ENCODE peak calls at places on chromosomes 13 and 19, in five cellular contexts. One of them, this sample, is unnamed.
A peak's percentile ranks its signal among the peaks of the same experiment; 100 is the strongest.

GRCh38 chr13:50128406-50129048 is 113.3 kb downstream of the KCNRG start:
- DNase-seq in A549: no peak
- DNase-seq in stomach: no peak
- DNase-seq in K562: no peak
- DNase-seq in transverse colon: no peak
- DNase-seq in this sample: no peak

GRCh38 chr19:20179946-20180345 is 12.9 kb downstream of the ZNF486 start:
- DNase-seq in stomach: no peak
- DNase-seq in K562: no peak
- DNase-seq in A549: no peak
- DNase-seq in transverse colon: no peak
- DNase-seq in this sample: no peak

GRCh38 chr13:40600145-40600751 is 66.2 kb downstream of the FOXO1 start:
- DNase-seq in transverse colon: no peak
- DNase-seq in stomach: no peak
- DNase-seq in K562: no peak
- DNase-seq in A549: no peak
- DNase-seq in this sample: no peak

GRCh38 chr13:44719857-44720671 is 143.9 kb upstream of the TSC22D1 start:
- DNase-seq in K562: no peak
- DNase-seq in stomach: no peak
- DNase-seq in transverse colon: no peak
- DNase-seq in A549: peak; percentile 22
- DNase-seq in this sample: no peak

GRCh38 chr19:9940778-9941177 is 4.5 kb upstream of the OLFM2 start:
- DNase-seq in stomach: no peak
- DNase-seq in A549: no peak
- DNase-seq in transverse colon: no peak
- DNase-seq in K562: no peak
- DNase-seq in this sample: no peak

GRCh38 chr19:38528213-38528755 is 89.5 kb downstream of the MAP4K1 start:
- DNase-seq in K562: no peak
- DNase-seq in transverse colon: no peak
- DNase-seq in stomach: no peak
- DNase-seq in A549: peak; percentile 54
- DNase-seq in this sample: no peak

GRCh38 chr13:27037571-27037970 is 134.0 kb downstream of the USP12 start:
- DNase-seq in stomach: no peak
- DNase-seq in K562: no peak
- DNase-seq in transverse colon: no peak
- DNase-seq in A549: no peak
- DNase-seq in this sample: no peak

GRCh38 chr13:51666316-51666715 is 82.1 kb downstream of the WDFY2 start:
- DNase-seq in A549: no peak
- DNase-seq in transverse colon: no peak
- DNase-seq in K562: no peak
- DNase-seq in stomach: no peak
- DNase-seq in this sample: no peak

GRCh38 chr13:42836930-42837329 is 55.5 kb downstream of the FAM216B start:
- DNase-seq in A549: peak; percentile 9
- DNase-seq in K562: no peak
- DNase-seq in transverse colon: peak; percentile 12
- DNase-seq in stomach: no peak
- DNase-seq in this sample: no peak

GRCh38 chr19:9862897-9863296 is 27.8 kb downstream of the PIN1 start:
- DNase-seq in K562: no peak
- DNase-seq in stomach: no peak
- DNase-seq in transverse colon: no peak
- DNase-seq in A549: no peak
- DNase-seq in this sample: no peak

GRCh38 chr13:94595006-94595942 is 678 bp downstream of the TGDS start:
- DNase-seq in transverse colon: peak; percentile 29
- DNase-seq in K562: peak; percentile 30
- DNase-seq in A549: no peak
- DNase-seq in stomach: peak; percentile 34
- DNase-seq in this sample: no peak

GRCh38 chr13:97403893-97404683 is 29.9 kb upstream of the RAP2A start:
- DNase-seq in A549: no peak
- DNase-seq in stomach: no peak
- DNase-seq in transverse colon: no peak
- DNase-seq in K562: no peak
- DNase-seq in this sample: no peak

GRCh38 chr13:100573121-100573520 is 15.5 kb downstream of the GGACT start:
- DNase-seq in A549: peak; percentile 80
- DNase-seq in stomach: peak; percentile 82
- DNase-seq in transverse colon: peak; percentile 78
- DNase-seq in K562: peak; percentile 84
- DNase-seq in this sample: no peak

GRCh38 chr13:44449999-44450821 is 76.6 kb downstream of the SERP2 start:
- DNase-seq in K562: no peak
- DNase-seq in stomach: no peak
- DNase-seq in transverse colon: no peak
- DNase-seq in A549: no peak
- DNase-seq in this sample: no peak

GRCh38 chr19:12647490-12648071 is 19.0 kb downstream of the MAN2B1 start:
- DNase-seq in stomach: peak; percentile 82
- DNase-seq in A549: no peak
- DNase-seq in K562: peak; percentile 78
- DNase-seq in transverse colon: peak; percentile 83
- DNase-seq in this sample: peak; percentile 78

GRCh38 chr19:6948884-6949283 is 61.5 kb downstream of the ADGRE1 start:
- DNase-seq in stomach: no peak
- DNase-seq in transverse colon: no peak
- DNase-seq in A549: no peak
- DNase-seq in K562: no peak
- DNase-seq in this sample: no peak

GRCh38 chr19:29687897-29688728 is 22.9 kb downstream of the PLEKHF1 start:
- DNase-seq in stomach: no peak
- DNase-seq in K562: peak; percentile 83
- DNase-seq in A549: peak; percentile 48
- DNase-seq in transverse colon: no peak
- DNase-seq in this sample: no peak

GRCh38 chr19:46967578-46968018 is 52.0 kb upstream of the NPAS1 start:
- DNase-seq in A549: no peak
- DNase-seq in stomach: peak; percentile 75
- DNase-seq in K562: no peak
- DNase-seq in transverse colon: peak; percentile 74
- DNase-seq in this sample: no peak
- TF ChIP-seq EP300 in A549: no peak
- TF ChIP-seq EP300 in stomach: no peak
- TF ChIP-seq EP300 in K562: no peak
- TF ChIP-seq EP300 in transverse colon: no peak
- TF ChIP-seq EP300 in this sample: no peak

GRCh38 chr19:40421468-40421778 is 4.4 kb downstream of the SERTAD1 start:
- DNase-seq in K562: no peak
- DNase-seq in stomach: no peak
- DNase-seq in A549: no peak
- DNase-seq in transverse colon: no peak
- DNase-seq in this sample: no peak
- TF ChIP-seq POLR2A in K562: peak; percentile 9
- TF ChIP-seq POLR2A in stomach: no peak
- TF ChIP-seq POLR2A in A549: no peak
- TF ChIP-seq POLR2A in transverse colon: no peak
- TF ChIP-seq POLR2A in this sample: no peak

GRCh38 chr19:48004236-48004635 is 9.8 kb downstream of the ELSPBP1 start:
- DNase-seq in K562: no peak
- DNase-seq in transverse colon: no peak
- DNase-seq in A549: no peak
- DNase-seq in stomach: no peak
- DNase-seq in this sample: no peak
- H3K4me3 ChIP-seq in K562: no peak overlapping the region
- H3K4me3 ChIP-seq in transverse colon: no peak overlapping the region
- H3K4me3 ChIP-seq in A549: no peak overlapping the region
- H3K4me3 ChIP-seq in stomach: no peak overlapping the region
- H3K4me3 ChIP-seq in this sample: no peak overlapping the region

GRCh38 chr13:90683711-90684131 is 663.8 kb upstream of the MIR17HG start:
- DNase-seq in transverse colon: no peak
- DNase-seq in A549: peak; percentile 10
- DNase-seq in K562: no peak
- DNase-seq in stomach: no peak
- DNase-seq in this sample: no peak
- TF ChIP-seq EP300 in transverse colon: no peak
- TF ChIP-seq EP300 in A549: no peak
- TF ChIP-seq EP300 in K562: no peak
- TF ChIP-seq EP300 in stomach: no peak
- TF ChIP-seq EP300 in this sample: no peak

This sample was measured in ovary.